ENCODE peak calls at places on chromosomes 11 and 22, in ten cellular contexts. Z, Q, P, G, O, U, I, Y, M and C are unnamed samples.

GRCh38 chr11:47161890-47162289 is 14.8 kb downstream of the ARFGAP2 start:
- DNase-seq in M (no peak), Z (no peak), O (no peak), Y (no peak), U (no peak), I (no peak), Q (no peak), P (no peak), G (no peak), C (no peak)

GRCh38 chr11:117933930-117934329 is 4.7 kb upstream of the TMPRSS13 start:
- DNase-seq in Q (no peak), P (no peak), M (no peak), I (no peak), Z (no peak), G (no peak), Y (no peak), O (no peak), U (peak), C (no peak)

GRCh38 chr11:82047200-82047599 is 686.5 kb downstream of the FAM181B start:
- DNase-seq in Y (no peak), Z (no peak), O (no peak), I (no peak), U (no peak), P (no peak), G (no peak), M (peak), Q (no peak), C (no peak)

GRCh38 chr11:14645247-14645912 is 1.8 kb downstream of the PDE3B start:
- DNase-seq in I (no peak), Q (no peak), U (no peak), Z (peak), M (no peak), P (no peak), O (no peak), G (no peak), Y (no peak), C (peak)

GRCh38 chr11:72649215-72649976 is 24.8 kb downstream of the PDE2A start:
- DNase-seq in M (peak), Z (no peak), Y (no peak), I (no peak), G (no peak), O (no peak), P (no peak), Q (no peak), U (no peak), C (no peak)

GRCh38 chr22:20425821-20426615 is 11.6 kb downstream of the SCARF2 start:
- DNase-seq in U (no peak), M (peak), O (no peak), G (no peak), Z (no peak), I (no peak), Y (no peak), Q (no peak), P (no peak), C (no peak)

GRCh38 chr22:48319321-48320047 is 1508.2 kb downstream of the BRD1 start:
- DNase-seq in M (peak), P (no peak), U (no peak), O (no peak), I (no peak), Z (no peak), Y (no peak), G (no peak), Q (no peak), C (no peak)

GRCh38 chr22:19799322-19800190 is 39.0 kb downstream of the TBX1 start:
- DNase-seq in M (peak), O (no peak), Q (no peak), Y (no peak), P (no peak), U (no peak), G (no peak), I (no peak), Z (no peak), C (no peak)

GRCh38 chr11:114233755-114234154 is 62.4 kb upstream of the NNMT start:
- DNase-seq in Y (no peak), O (peak), P (no peak), I (no peak), U (no peak), Q (no peak), Z (no peak), G (no peak), M (no peak), C (no peak)

GRCh38 chr11:17734418-17734911 is at the start of gene KCNC1:
- DNase-seq in M (peak), P (peak), Y (no peak), Z (peak), Q (no peak), I (no peak), U (no peak), G (peak), O (peak), C (no peak)

GRCh38 chr22:34804588-34804987 is 261.4 kb upstream of the ISX start:
- DNase-seq in M (no peak), Q (peak), U (no peak), Z (no peak), P (no peak), O (peak), I (no peak), G (no peak), Y (no peak), C (no peak)

GRCh38 chr11:93537767-93538261 is 5.4 kb downstream of the SMCO4 start:
- DNase-seq in Q (no peak), U (no peak), P (no peak), M (peak), O (no peak), G (no peak), Y (no peak), I (no peak), Z (peak), C (no peak)

GRCh38 chr11:119484741-119485605 is 62.0 kb upstream of the THY1 start:
- DNase-seq in U (no peak), Y (no peak), O (no peak), M (peak), Z (no peak), Q (no peak), G (no peak), P (peak), I (no peak), C (no peak)

GRCh38 chr11:68206211-68206610 is 6.9 kb downstream of the KMT5B start:
- DNase-seq in Z (peak), O (peak), Y (no peak), P (peak), M (no peak), Q (peak), G (no peak), U (no peak), I (no peak), C (no peak)

GRCh38 chr11:34136420-34136819 is 31.0 kb downstream of the NAT10 start:
- DNase-seq in Q (no peak), O (no peak), I (no peak), P (no peak), U (no peak), M (no peak), G (no peak), Y (no peak), Z (no peak), C (no peak)

GRCh38 chr22:46213052-46213451 is 37.0 kb downstream of the CDPF1 start:
- DNase-seq in M (no peak), P (no peak), G (no peak), O (no peak), Q (no peak), Y (no peak), Z (no peak), I (no peak), U (no peak), C (no peak)

GRCh38 chr22:19896665-19897355 is 42.1 kb upstream of the GNB1L start:
- DNase-seq in O (no peak), I (no peak), P (no peak), M (peak), Z (peak), Q (no peak), G (no peak), Y (no peak), U (no peak), C (peak)

GRCh38 chr11:122202951-122203456 is 87.0 kb upstream of the BLID start:
- DNase-seq in Q (peak), Z (peak), M (peak), G (peak), I (peak), O (peak), Y (no peak), U (peak), P (peak), C (peak)

GRCh38 chr11:118530180-118530682 is 761 bp upstream of the TMEM25 start:
- DNase-seq in U (no peak), M (no peak), G (no peak), O (peak), Q (no peak), P (no peak), I (no peak), Z (no peak), Y (no peak), C (no peak)

GRCh38 chr11:112903310-112903709 is 57.9 kb upstream of the NCAM1 start:
- DNase-seq in M (no peak), U (no peak), Q (no peak), P (no peak), G (no peak), Y (no peak), I (no peak), O (no peak), Z (no peak), C (no peak)

GRCh38 chr22:31951201-31952093 is 7.1 kb downstream of the YWHAH start:
- DNase-seq in Z (no peak), G (no peak), M (peak), P (no peak), U (peak), O (no peak), I (peak), Y (no peak), Q (no peak), C (no peak)

GRCh38 chr11:18749681-18750319 is 23.8 kb upstream of the IGSF22 start:
- DNase-seq in Q (peak), P (peak), M (peak), G (no peak), Z (peak), U (no peak), O (no peak), I (no peak), Y (peak), C (no peak)

GRCh38 chr11:5992150-5992549 is 5.4 kb upstream of the OR52L1 start:
- DNase-seq in M (no peak), Y (no peak), Q (no peak), U (no peak), O (no peak), G (no peak), Z (no peak), P (no peak), I (no peak), C (no peak)

GRCh38 chr11:128620306-128621175 is 33.2 kb upstream of the ETS1 start:
- DNase-seq in I (no peak), Y (no peak), U (no peak), M (no peak), G (no peak), P (no peak), Q (no peak), O (no peak), Z (no peak), C (no peak)

GRCh38 chr11:83572521-83572920 is 286.4 kb upstream of the CCDC90B start:
- DNase-seq in Q (no peak), Y (no peak), Z (no peak), I (no peak), M (peak), U (no peak), G (no peak), P (no peak), O (no peak), C (no peak)

GRCh38 chr11:5293028-5293427 is 8.7 kb downstream of the OR51B4 start:
- DNase-seq in Z (no peak), P (no peak), Q (no peak), M (no peak), U (no peak), O (no peak), Y (no peak), G (no peak), I (no peak), C (no peak)

GRCh38 chr22:49079743-49080500 is 747.8 kb downstream of the BRD1 start:
- DNase-seq in Q (no peak), I (no peak), M (peak), G (no peak), U (no peak), Z (no peak), Y (no peak), P (no peak), O (no peak), C (no peak)

GRCh38 chr11:104476454-104476853 is 312.5 kb upstream of the PDGFD start:
- DNase-seq in M (no peak), P (no peak), O (no peak), U (no peak), I (no peak), G (no peak), Z (no peak), Y (no peak), Q (no peak), C (no peak)

GRCh38 chr11:2178906-2179494 is 7.4 kb upstream of the TH start:
- DNase-seq in Y (no peak), I (no peak), G (no peak), Z (no peak), Q (peak), P (peak), U (no peak), M (no peak), O (no peak), C (no peak)

GRCh38 chr11:72642815-72643511 is 31.3 kb downstream of the PDE2A start:
- DNase-seq in Z (peak), P (peak), Q (no peak), M (peak), G (peak), O (peak), U (peak), I (peak), Y (no peak), C (peak)

GRCh38 chr11:96794152-96794551 is 404.3 kb downstream of the JRKL start:
- DNase-seq in P (no peak), Q (no peak), G (no peak), M (no peak), I (no peak), Y (no peak), Z (no peak), O (no peak), U (no peak), C (no peak)

GRCh38 chr11:75159081-75159953 is 8.4 kb downstream of the SLCO2B1 start:
- DNase-seq in P (no peak), Y (no peak), Z (no peak), U (no peak), M (peak), Q (no peak), I (no peak), O (no peak), G (peak), C (no peak)